ENCODE peak calls at places on chromosomes 12 and 14, in four cellular contexts. One of them, this sample, is unnamed.

GRCh38 chr12:112294793-112295192 is 87.4 kb downstream of the HECTD4 start:
- DNase-seq in germinal center: no peak
- DNase-seq in activated gamma-delta T cell: no peak
- DNase-seq in choroid plexus epithelial cell: peak
- DNase-seq in this sample: no peak

GRCh38 chr12:41185946-41186345 is 2.2 kb upstream of the PDZRN4 start:
- DNase-seq in germinal center: no peak
- DNase-seq in activated gamma-delta T cell: no peak
- DNase-seq in choroid plexus epithelial cell: no peak
- DNase-seq in this sample: no peak

GRCh38 chr14:61736751-61737150 is 25.5 kb upstream of the SNAPC1 start:
- DNase-seq in germinal center: no peak
- DNase-seq in activated gamma-delta T cell: no peak
- DNase-seq in choroid plexus epithelial cell: peak
- DNase-seq in this sample: no peak

GRCh38 chr12:43848786-43849185 is 12.9 kb downstream of the TMEM117 start:
- DNase-seq in germinal center: no peak
- DNase-seq in activated gamma-delta T cell: no peak
- DNase-seq in choroid plexus epithelial cell: no peak
- DNase-seq in this sample: no peak

GRCh38 chr14:68178282-68178681 is 358.7 kb downstream of the RAD51B start:
- DNase-seq in germinal center: no peak
- DNase-seq in activated gamma-delta T cell: no peak
- DNase-seq in choroid plexus epithelial cell: no peak
- DNase-seq in this sample: no peak

GRCh38 chr14:92867246-92867925 is 55.6 kb upstream of the CHGA start:
- DNase-seq in germinal center: no peak
- DNase-seq in activated gamma-delta T cell: no peak
- DNase-seq in choroid plexus epithelial cell: no peak
- DNase-seq in this sample: no peak

GRCh38 chr12:116539905-116540482 is 19.2 kb upstream of the MAP1LC3B2 start:
- DNase-seq in germinal center: no peak
- DNase-seq in activated gamma-delta T cell: no peak
- DNase-seq in choroid plexus epithelial cell: peak
- DNase-seq in this sample: no peak

GRCh38 chr12:56115329-56115728 is 1.1 kb upstream of the RPL41 start:
- DNase-seq in germinal center: no peak
- DNase-seq in activated gamma-delta T cell: no peak
- DNase-seq in choroid plexus epithelial cell: peak
- DNase-seq in this sample: no peak

GRCh38 chr12:49538740-49539403 is at the start of gene KCNH3:
- DNase-seq in germinal center: peak
- DNase-seq in activated gamma-delta T cell: peak
- DNase-seq in choroid plexus epithelial cell: peak
- DNase-seq in this sample: no peak

GRCh38 chr12:131681257-131681620 is 29.7 kb upstream of the SFSWAP start:
- DNase-seq in germinal center: no peak
- DNase-seq in activated gamma-delta T cell: no peak
- DNase-seq in choroid plexus epithelial cell: no peak
- DNase-seq in this sample: peak

GRCh38 chr12:123164222-123164621 is 13.3 kb upstream of the PITPNM2 start:
- DNase-seq in germinal center: no peak
- DNase-seq in activated gamma-delta T cell: no peak
- DNase-seq in choroid plexus epithelial cell: no peak
- DNase-seq in this sample: no peak

GRCh38 chr12:97465012-97465345 is 2.4 kb downstream of the RMST start:
- DNase-seq in germinal center: no peak
- DNase-seq in activated gamma-delta T cell: no peak
- DNase-seq in choroid plexus epithelial cell: no peak
- DNase-seq in this sample: no peak

This sample was measured in osteocyte.